ENCODE peak calls at places on chromosomes 6 and 20, in ten cellular contexts. E, J, X, Q, H, A, I, S, M and R are unnamed samples.

GRCh38 chr6:39088331-39088730 is 26.7 kb downstream of the SAYSD1 start:
- DNase-seq in E (peak), J (no peak), X (no peak), Q (no peak), H (peak), A (no peak), I (peak), S (peak), M (no peak), R (peak)

GRCh38 chr6:27668442-27669275 is 195.8 kb upstream of the ZNF184 start:
- DNase-seq in E (peak), J (no peak), X (no peak), Q (peak), H (peak), A (peak), I (no peak), S (peak), M (no peak), R (no peak)

GRCh38 chr20:54132612-54133433 is 41.0 kb downstream of the CYP24A1 start:
- DNase-seq in E (no peak), J (no peak), X (peak), Q (peak), H (peak), A (no peak), I (peak), S (peak), M (peak), R (peak)

GRCh38 chr6:31175961-31176360 is 5.5 kb upstream of the POU5F1 start:
- DNase-seq in E (no peak), J (no peak), X (no peak), Q (no peak), H (peak), A (no peak), I (peak), S (no peak), M (no peak), R (no peak)

GRCh38 chr20:57714409-57715267 is 4.8 kb upstream of the PMEPA1 start:
- DNase-seq in E (no peak), J (no peak), X (no peak), Q (no peak), H (no peak), A (no peak), I (peak), S (peak), M (no peak), R (peak)

GRCh38 chr20:43358811-43359210 is 98.9 kb upstream of the SRSF6 start:
- DNase-seq in E (no peak), J (no peak), X (no peak), Q (no peak), H (no peak), A (no peak), I (no peak), S (no peak), M (no peak), R (no peak)

GRCh38 chr6:20691185-20691584 is 156.9 kb downstream of the CDKAL1 start:
- DNase-seq in E (no peak), J (no peak), X (no peak), Q (no peak), H (no peak), A (peak), I (no peak), S (no peak), M (no peak), R (no peak)

GRCh38 chr20:44720994-44721784 is 6.0 kb downstream of the CCN5 start:
- DNase-seq in E (no peak), J (no peak), X (peak), Q (no peak), H (no peak), A (no peak), I (peak), S (peak), M (no peak), R (peak)

GRCh38 chr20:61903575-61904340 is 161.9 kb downstream of the TAF4 start:
- DNase-seq in E (no peak), J (no peak), X (no peak), Q (no peak), H (no peak), A (no peak), I (no peak), S (no peak), M (no peak), R (no peak)

GRCh38 chr6:25991785-25992412 is 29.3 kb downstream of the TRIM38 start:
- DNase-seq in E (peak), J (peak), X (peak), Q (peak), H (no peak), A (peak), I (peak), S (peak), M (peak), R (no peak)

GRCh38 chr20:37505263-37506165 is 15.5 kb upstream of the NNAT start:
- DNase-seq in E (no peak), J (no peak), X (no peak), Q (no peak), H (no peak), A (peak), I (no peak), S (no peak), M (peak), R (no peak)

GRCh38 chr6:14664112-14664592 is 546.6 kb downstream of the CD83 start:
- DNase-seq in E (peak), J (no peak), X (no peak), Q (no peak), H (no peak), A (no peak), I (no peak), S (no peak), M (no peak), R (no peak)

GRCh38 chr6:152771061-152771687 is 20.6 kb downstream of the VIP start:
- DNase-seq in E (no peak), J (no peak), X (no peak), Q (no peak), H (no peak), A (no peak), I (no peak), S (no peak), M (no peak), R (no peak)

GRCh38 chr20:62835931-62836861 is 19.3 kb downstream of the COL9A3 start:
- DNase-seq in E (no peak), J (no peak), X (no peak), Q (no peak), H (no peak), A (no peak), I (peak), S (no peak), M (peak), R (no peak)

GRCh38 chr6:17059820-17060219 is 42.0 kb upstream of the STMND1 start:
- DNase-seq in E (no peak), J (no peak), X (no peak), Q (no peak), H (no peak), A (no peak), I (no peak), S (no peak), M (no peak), R (no peak)

GRCh38 chr6:163748886-163749285 is 334.4 kb downstream of the QKI start:
- DNase-seq in E (no peak), J (no peak), X (no peak), Q (no peak), H (no peak), A (no peak), I (no peak), S (no peak), M (no peak), R (no peak)

GRCh38 chr6:42369568-42369967 is 82.2 kb downstream of the TRERF1 start:
- DNase-seq in E (peak), J (no peak), X (no peak), Q (no peak), H (no peak), A (no peak), I (no peak), S (peak), M (no peak), R (no peak)

GRCh38 chr20:58537831-58538230 is 22.6 kb upstream of the APCDD1L start:
- DNase-seq in E (no peak), J (no peak), X (no peak), Q (no peak), H (no peak), A (no peak), I (no peak), S (no peak), M (no peak), R (no peak)

GRCh38 chr6:111648100-111648499 is 42.4 kb upstream of the TRAF3IP2 start:
- DNase-seq in E (no peak), J (no peak), X (no peak), Q (no peak), H (no peak), A (no peak), I (no peak), S (no peak), M (no peak), R (no peak)

GRCh38 chr6:23633986-23634385 is 492.0 kb upstream of the NRSN1 start:
- DNase-seq in E (no peak), J (peak), X (no peak), Q (no peak), H (no peak), A (no peak), I (no peak), S (no peak), M (no peak), R (no peak)

GRCh38 chr6:131721161-131721560 is 10.3 kb upstream of the CTAGE9 start:
- DNase-seq in E (no peak), J (no peak), X (no peak), Q (no peak), H (no peak), A (no peak), I (no peak), S (no peak), M (no peak), R (no peak)

GRCh38 chr6:10964684-10965083 is 77.8 kb downstream of the SYCP2L start:
- DNase-seq in E (no peak), J (no peak), X (no peak), Q (no peak), H (no peak), A (no peak), I (no peak), S (no peak), M (no peak), R (no peak)

GRCh38 chr6:72286911-72287311 is 335.0 kb upstream of the KCNQ5 start:
- DNase-seq in E (no peak), J (no peak), X (no peak), Q (peak), H (peak), A (no peak), I (peak), S (no peak), M (no peak), R (no peak)

GRCh38 chr6:144145546-144145945 is 4.8 kb upstream of the STX11 start:
- DNase-seq in E (no peak), J (no peak), X (no peak), Q (no peak), H (no peak), A (no peak), I (no peak), S (no peak), M (no peak), R (no peak)
- TF ChIP-seq CTCF in E (no peak), J (no peak), X (no peak), Q (no peak), H (no peak), A (no peak), I (no peak), S (no peak), M (no peak), R (no peak)

DNA sequence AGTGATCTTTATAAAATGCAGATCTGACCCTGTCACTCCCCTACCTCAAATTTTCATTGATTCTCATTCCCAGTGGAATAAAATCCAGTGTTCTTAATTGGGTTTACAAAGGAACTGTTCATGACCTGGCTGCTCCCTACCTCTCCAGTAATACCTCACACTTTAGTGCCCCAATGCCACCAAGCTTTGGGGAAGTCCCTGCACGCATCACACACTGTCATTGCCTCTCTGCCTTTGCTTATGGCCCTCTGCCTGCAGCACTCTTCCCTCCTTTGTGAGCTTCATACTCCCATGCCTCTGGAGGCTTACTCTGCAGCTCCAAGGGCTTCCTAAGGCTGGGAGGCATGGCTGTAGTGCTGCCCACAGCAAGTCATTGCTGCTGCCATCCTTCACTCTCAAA is 57.4 kb downstream of the TMC2 start:
- DNase-seq in E (no peak), J (no peak), X (no peak), Q (no peak), H (no peak), A (no peak), I (no peak), S (no peak), M (no peak), R (no peak)
- TF ChIP-seq CTCF in E (no peak), J (no peak), X (no peak), Q (no peak), H (no peak), A (no peak), I (no peak), S (no peak), M (no peak), R (no peak)

GRCh38 chr6:75070244-75070643 is 135.6 kb downstream of the COL12A1 start:
- DNase-seq in E (no peak), J (no peak), X (no peak), Q (no peak), H (no peak), A (no peak), I (no peak), S (no peak), M (no peak), R (no peak)
- TF ChIP-seq CTCF in E (no peak), J (no peak), X (no peak), Q (peak), H (no peak), A (no peak), I (no peak), S (no peak), M (no peak), R (peak)

GRCh38 chr6:129646617-129647016 is 63.4 kb downstream of the ARHGAP18 start:
- DNase-seq in E (no peak), J (no peak), X (no peak), Q (no peak), H (no peak), A (no peak), I (no peak), S (no peak), M (no peak), R (no peak)

GRCh38 chr6:129644567-129645015 is 65.4 kb downstream of the ARHGAP18 start:
- DNase-seq in E (no peak), J (no peak), X (no peak), Q (no peak), H (peak), A (no peak), I (no peak), S (peak), M (no peak), R (peak)

GRCh38 chr6:129646140-129646569 is 63.8 kb downstream of the ARHGAP18 start:
- DNase-seq in E (no peak), J (no peak), X (no peak), Q (no peak), H (no peak), A (no peak), I (no peak), S (no peak), M (no peak), R (no peak)

GRCh38 chr6:129647044-129647443 is 62.9 kb downstream of the ARHGAP18 start:
- DNase-seq in E (no peak), J (no peak), X (no peak), Q (no peak), H (no peak), A (no peak), I (no peak), S (no peak), M (no peak), R (no peak)

GRCh38 chr6:129645371-129646139 is 64.4 kb downstream of the ARHGAP18 start:
- DNase-seq in E (no peak), J (no peak), X (no peak), Q (no peak), H (no peak), A (no peak), I (no peak), S (peak), M (no peak), R (no peak)
- TF ChIP-seq CTCF in E (no peak), J (no peak), X (no peak), Q (no peak), H (no peak), A (no peak), I (no peak), S (no peak), M (no peak), R (no peak)

GRCh38 chr20:23060629-23061028 is 11.2 kb upstream of the THBD start:
- DNase-seq in E (no peak), J (no peak), X (no peak), Q (no peak), H (no peak), A (no peak), I (no peak), S (no peak), M (no peak), R (no peak)

GRCh38 chr20:23061262-23061661 is 11.8 kb upstream of the THBD start:
- DNase-seq in E (no peak), J (no peak), X (no peak), Q (no peak), H (no peak), A (no peak), I (no peak), S (no peak), M (no peak), R (no peak)

GRCh38 chr20:23059831-23060230 is 10.4 kb upstream of the THBD start:
- DNase-seq in E (no peak), J (no peak), X (no peak), Q (no peak), H (no peak), A (no peak), I (no peak), S (no peak), M (no peak), R (no peak)

GRCh38 chr20:23061713-23062561 is 12.5 kb upstream of the THBD start:
- DNase-seq in E (peak), J (no peak), X (no peak), Q (peak), H (peak), A (no peak), I (peak), S (peak), M (peak), R (peak)

DNA sequence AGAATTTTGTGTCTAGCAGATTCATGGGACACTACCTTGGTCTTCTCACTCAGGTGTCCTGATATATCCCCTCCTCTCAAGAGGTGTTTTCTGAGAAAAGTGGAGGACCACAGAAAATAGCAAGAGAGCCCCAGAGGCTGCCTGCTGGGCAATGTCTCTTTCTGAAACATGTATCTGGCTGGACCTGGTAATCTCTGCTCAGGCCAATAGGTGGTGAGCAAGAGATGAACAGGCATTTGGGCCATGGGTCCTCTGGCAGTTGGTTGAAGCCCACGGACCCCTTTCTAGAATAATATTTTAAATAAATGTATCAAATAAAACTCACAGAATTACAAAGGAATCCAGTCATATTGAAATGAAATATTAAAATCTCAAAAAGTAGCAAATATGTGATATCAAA is 8.8 kb upstream of the THBD start:
- DNase-seq in E (no peak), J (no peak), X (no peak), Q (no peak), H (no peak), A (no peak), I (no peak), S (no peak), M (no peak), R (no peak)
- TF ChIP-seq CTCF in E (no peak), J (no peak), X (no peak), Q (no peak), H (no peak), A (no peak), I (peak), S (no peak), M (no peak), R (no peak)

DNA sequence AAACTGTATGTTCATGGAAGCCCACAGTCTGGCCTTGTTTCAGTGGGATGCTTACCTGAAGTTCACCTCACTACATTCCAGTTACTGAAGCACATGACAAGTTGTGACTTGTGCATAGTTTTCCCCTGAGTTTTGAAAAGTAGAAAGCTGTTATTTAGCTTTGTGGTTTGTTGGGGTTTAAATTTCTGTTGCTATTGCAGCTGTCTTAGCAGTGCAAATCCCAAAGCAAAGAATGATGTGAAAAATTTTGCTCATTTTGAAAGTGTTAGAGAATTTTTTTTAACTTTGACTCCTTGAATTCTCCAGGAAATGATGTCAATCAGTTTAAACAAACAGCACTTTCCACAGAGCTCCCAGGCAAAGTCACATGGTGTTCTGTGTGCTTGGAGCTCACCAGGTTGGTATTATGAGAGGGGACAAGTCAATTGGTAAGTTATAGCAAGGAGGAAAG is 268.4 kb downstream of the ADGRG6 start:
- DNase-seq in E (no peak), J (no peak), X (peak), Q (no peak), H (peak), A (no peak), I (peak), S (no peak), M (no peak), R (no peak)
- TF ChIP-seq CTCF in E (no peak), J (no peak), X (no peak), Q (no peak), H (no peak), A (no peak), I (no peak), S (no peak), M (no peak), R (no peak)

DNA sequence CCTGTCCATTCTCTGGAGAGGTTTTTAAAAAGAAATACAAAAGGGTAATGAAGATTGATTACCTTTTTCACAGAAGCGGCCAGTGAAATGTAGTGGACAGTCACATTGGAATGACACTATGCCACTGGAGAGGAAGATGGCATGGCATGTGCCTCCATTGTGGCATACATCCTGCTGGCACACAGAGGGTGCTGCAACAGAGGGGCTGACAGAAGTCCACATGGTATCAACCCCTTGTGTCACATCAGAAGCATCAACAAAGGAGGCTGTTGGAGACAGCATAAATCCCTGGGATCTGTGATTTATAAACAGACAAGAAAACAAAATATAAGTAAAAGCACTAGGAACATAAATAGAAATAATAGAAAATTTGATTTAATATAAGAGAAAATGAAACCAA is 594.9 kb downstream of the PHF3 start:
- DNase-seq in E (no peak), J (no peak), X (no peak), Q (no peak), H (no peak), A (peak), I (no peak), S (no peak), M (no peak), R (no peak)
- TF ChIP-seq CTCF in E (no peak), J (no peak), X (no peak), Q (no peak), H (no peak), A (no peak), I (no peak), S (no peak), M (no peak), R (no peak)